ENCODE peak calls at places on chromosomes 13 and 19, in five cellular contexts. M, X, C, Q and B are unnamed samples.

GRCh38 chr13:102405499-102406079 is 3.7 kb upstream of the FGF14 start:
- DNase-seq in M (peak; percentile 6), X (no peak), C (no peak), Q (peak; percentile 32), B (no peak)

GRCh38 chr19:46574533-46574932 is 26.6 kb upstream of the CALM3 start:
- DNase-seq in M (no peak), X (no peak), C (no peak), Q (no peak), B (no peak)

GRCh38 chr13:21348771-21349170 is 110.3 kb downstream of the ZDHHC20 start:
- DNase-seq in M (no peak), X (no peak), C (no peak), Q (no peak), B (no peak)

GRCh38 chr13:113489549-113490495 is 689 bp downstream of the DCUN1D2 start:
- DNase-seq in M (peak; percentile 9), X (peak; percentile 43), C (no peak), Q (peak; percentile 39), B (no peak)

GRCh38 chr13:75963318-75963717 is 327.2 kb downstream of the LMO7 start:
- DNase-seq in M (peak; percentile 4), X (peak; percentile 1), C (no peak), Q (peak; percentile 5), B (peak; percentile 8)

GRCh38 chr13:112614835-112615234 is 26.9 kb upstream of the TUBGCP3 start:
- DNase-seq in M (no peak), X (no peak), C (no peak), Q (no peak), B (no peak)

GRCh38 chr13:50521750-50522149 is 321.7 kb downstream of the DLEU7 start:
- DNase-seq in M (no peak), X (peak; percentile 77), C (peak; percentile 65), Q (peak; percentile 38), B (peak; percentile 72)

GRCh38 chr13:98409281-98409680 is 167.6 kb downstream of the STK24 start:
- DNase-seq in M (no peak), X (no peak), C (no peak), Q (no peak), B (no peak)

GRCh38 chr13:37475151-37475550 is 123.4 kb downstream of the POSTN start:
- DNase-seq in M (no peak), X (no peak), C (no peak), Q (no peak), B (no peak)

GRCh38 chr19:1383311-1384084 is at the start of gene NDUFS7:
- DNase-seq in M (peak; percentile 83), X (peak; percentile 94), C (peak; percentile 94), Q (peak; percentile 93), B (peak; percentile 73)

GRCh38 chr19:18460313-18460712 is 22.4 kb upstream of the ISYNA1 start:
- DNase-seq in M (peak; percentile 89), X (peak; percentile 72), C (peak; percentile 50), Q (peak; percentile 65), B (peak; percentile 54)

GRCh38 chr19:44988896-44989563 is 12.2 kb upstream of the RELB start:
- DNase-seq in M (peak; percentile 52), X (peak; percentile 59), C (peak; percentile 66), Q (peak; percentile 48), B (peak; percentile 15)

GRCh38 chr13:25727776-25728175 is 324.0 kb downstream of the SHISA2 start:
- DNase-seq in M (no peak), X (no peak), C (no peak), Q (no peak), B (no peak)

GRCh38 chr13:50512602-50513527 is 330.6 kb downstream of the DLEU7 start:
- DNase-seq in M (peak; percentile 54), X (peak; percentile 62), C (peak; percentile 57), Q (peak; percentile 73), B (no peak)

GRCh38 chr13:110528371-110528770 is 33.2 kb downstream of the RAB20 start:
- DNase-seq in M (no peak), X (no peak), C (peak; percentile 51), Q (no peak), B (peak; percentile 41)

GRCh38 chr13:70390064-70390463 is 281.8 kb upstream of the KLHL1 start:
- DNase-seq in M (no peak), X (no peak), C (no peak), Q (no peak), B (no peak)

GRCh38 chr13:106762711-106763110 is 194.8 kb upstream of the ARGLU1 start:
- DNase-seq in M (no peak), X (no peak), C (no peak), Q (no peak), B (no peak)

GRCh38 chr13:46469064-46469463 is 82.0 kb upstream of the RUBCNL start:
- DNase-seq in M (peak; percentile 26), X (peak; percentile 79), C (no peak), Q (no peak), B (peak; percentile 62)

GRCh38 chr13:46804391-46804815 is 7.4 kb upstream of the ESD start:
- DNase-seq in M (peak; percentile 91), X (peak; percentile 95), C (no peak), Q (peak; percentile 95), B (peak; percentile 93)

GRCh38 chr19:14473073-14473790 is 1.9 kb downstream of the PTGER1 start:
- DNase-seq in M (no peak), X (no peak), C (no peak), Q (no peak), B (no peak)

GRCh38 chr19:14473915-14474578 is 1.1 kb downstream of the PTGER1 start:
- DNase-seq in M (peak; percentile 21), X (no peak), C (no peak), Q (no peak), B (no peak)

GRCh38 chr19:14471436-14472187 is 3.5 kb downstream of the PTGER1 start:
- DNase-seq in M (no peak), X (no peak), C (no peak), Q (no peak), B (no peak)

GRCh38 chr19:14470031-14470876 is 4.9 kb downstream of the PTGER1 start:
- DNase-seq in M (no peak), X (no peak), C (no peak), Q (no peak), B (no peak)

GRCh38 chr19:14472202-14472961 is 2.8 kb downstream of the PTGER1 start:
- DNase-seq in M (peak; percentile 72), X (peak; percentile 34), C (peak; percentile 53), Q (peak; percentile 22), B (no peak)
- H3K4me3 ChIP-seq in M (peak overlapping the region; percentile 50), X (no peak overlapping the region), C (no peak overlapping the region), Q (no peak overlapping the region), B (no peak overlapping the region)

DNA sequence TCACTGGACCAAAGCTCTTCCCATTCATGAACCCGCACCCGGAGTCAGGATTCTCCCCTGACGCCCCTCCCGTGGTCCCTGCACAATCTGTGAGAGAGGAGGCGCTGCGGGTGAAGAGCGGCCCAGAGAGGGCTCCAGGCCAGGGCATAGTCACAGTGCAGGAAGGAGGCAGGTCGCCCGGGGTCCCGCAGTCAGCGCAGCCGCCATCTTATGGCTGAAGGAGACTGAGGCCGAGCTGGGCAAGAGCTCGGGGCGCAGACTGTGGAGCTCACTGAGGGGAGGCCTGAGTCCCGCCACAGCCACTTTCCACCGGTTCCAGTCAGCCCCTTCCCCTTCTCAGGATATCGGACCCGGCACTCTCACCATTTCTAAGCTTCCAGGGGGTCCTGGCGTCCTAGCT is 300 bp downstream of the ZNF99 start:
- DNase-seq in M (no peak), X (no peak), C (no peak), Q (no peak), B (no peak)
- H3K4me3 ChIP-seq in M (no peak overlapping the region), X (no peak overlapping the region), C (no peak overlapping the region), Q (no peak overlapping the region), B (no peak overlapping the region)

DNA sequence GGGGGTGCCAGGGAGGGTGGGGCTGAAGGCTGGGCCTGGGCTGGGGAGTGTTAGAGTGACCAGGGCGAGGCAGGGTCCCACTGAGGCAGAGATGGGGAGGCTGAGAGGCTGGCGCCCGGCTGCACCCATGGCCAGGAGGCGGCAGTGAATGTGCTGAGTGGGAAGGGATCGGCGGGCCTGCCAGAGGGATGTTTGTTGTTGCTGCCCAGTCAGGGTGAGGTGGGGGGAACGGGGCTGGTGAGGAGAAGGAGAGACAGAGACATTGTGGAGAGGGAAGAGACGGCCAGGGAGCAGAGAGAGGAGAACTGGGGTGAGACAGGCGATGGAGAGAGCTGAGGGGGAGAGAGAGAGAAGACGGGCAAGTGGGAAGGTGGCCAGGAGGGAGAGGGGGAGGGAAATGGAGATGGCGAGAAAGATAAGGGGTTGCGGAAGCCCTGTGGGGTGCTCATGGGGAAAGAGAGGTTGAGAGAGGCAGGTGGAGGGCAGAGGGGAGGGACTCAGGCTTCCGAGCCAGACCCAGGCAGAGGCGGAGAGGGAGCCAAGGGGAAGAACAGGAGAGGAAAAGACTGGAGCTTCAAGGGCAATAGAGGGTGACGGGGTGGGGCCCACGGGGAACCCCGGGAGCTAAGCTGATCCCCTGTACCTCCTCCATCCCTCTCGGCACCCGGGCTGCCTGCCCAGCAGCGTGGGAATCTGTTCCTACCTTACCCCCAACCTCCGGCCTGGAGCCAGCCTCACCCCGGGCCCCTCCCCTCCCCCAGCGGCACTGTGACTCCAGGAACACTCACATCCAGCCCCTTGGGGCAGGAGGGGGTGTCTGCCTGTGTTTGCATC is 690 bp upstream of the B3GNT8 start:
- DNase-seq in M (no peak), X (peak; percentile 15), C (peak; percentile 58), Q (no peak), B (no peak)
- H3K4me3 ChIP-seq in M (no peak overlapping the region), X (peak overlapping the region; percentile 65), C (no peak overlapping the region), Q (peak overlapping the region; percentile 20), B (peak overlapping the region; percentile 39)

DNA sequence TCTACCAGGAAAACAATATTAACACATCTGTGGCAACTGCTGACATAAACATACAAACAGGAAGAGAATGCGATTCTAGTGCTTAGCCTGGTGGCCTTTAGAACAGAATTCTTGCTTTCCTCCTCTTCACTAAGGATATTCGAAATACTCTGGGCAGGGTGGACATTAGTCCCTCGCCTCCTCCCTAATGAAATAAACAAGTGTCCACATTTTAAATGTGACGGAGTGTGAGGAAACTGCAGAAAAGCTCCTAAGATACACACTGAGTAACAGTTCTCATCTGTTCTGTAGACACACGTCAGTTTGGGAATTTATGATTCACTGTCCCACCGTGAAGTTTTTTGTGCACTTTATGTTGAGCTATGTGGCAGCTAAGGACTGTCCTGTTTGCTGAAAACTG is 639 bp downstream of the STARD13 start:
- DNase-seq in M (peak; percentile 53), X (no peak), C (no peak), Q (peak; percentile 47), B (no peak)
- H3K4me3 ChIP-seq in M (peak overlapping the region; percentile 83), X (peak overlapping the region; percentile 96), C (peak overlapping the region; percentile 48), Q (peak overlapping the region; percentile 77), B (peak overlapping the region; percentile 66)

DNA sequence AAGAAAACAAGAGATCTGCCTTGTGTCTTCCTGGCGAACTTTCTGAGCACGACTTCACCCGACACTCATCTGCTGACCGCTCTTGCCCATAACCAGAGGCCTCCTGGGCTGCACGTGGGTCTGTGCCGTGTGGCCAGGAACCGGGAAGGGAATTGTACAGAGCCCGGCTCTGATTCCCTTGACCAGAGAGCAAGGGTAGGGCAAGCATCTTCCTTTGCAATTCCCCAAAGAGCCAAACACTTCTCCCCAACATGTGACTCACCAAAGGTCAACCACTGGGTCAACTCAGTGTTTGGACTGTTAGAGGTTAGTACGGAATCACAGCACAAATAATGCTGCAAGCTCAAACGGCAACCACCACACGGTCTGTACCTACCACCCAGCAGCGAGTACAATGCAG is 48.9 kb downstream of the KLF2 start:
- DNase-seq in M (no peak), X (no peak), C (peak; percentile 55), Q (peak; percentile 67), B (peak; percentile 74)
- H3K4me3 ChIP-seq in M (no peak overlapping the region), X (no peak overlapping the region), C (no peak overlapping the region), Q (no peak overlapping the region), B (no peak overlapping the region)